ENCODE peak calls at places on chromosomes 11 and 22, in nine cellular contexts. Y, G, N, R, A, K, V, S and J are unnamed samples.

GRCh38 chr11:28117712-28118111 is 9.5 kb downstream of the METTL15 start:
- DNase-seq in Y (peak; percentile 11), G (no peak), N (no peak), R (peak; percentile 3), A (no peak), K (no peak), V (no peak), S (no peak), J (no peak)

GRCh38 chr22:26672590-26673468 is 15.4 kb downstream of the MIAT start:
- DNase-seq in Y (peak; percentile 96), G (peak; percentile 94), N (peak; percentile 96), R (peak; percentile 90), A (peak; percentile 94), K (peak; percentile 88), V (peak; percentile 97), S (peak; percentile 88), J (peak; percentile 90)

GRCh38 chr11:8081591-8082021 is 595 bp downstream of the TUB start:
- DNase-seq in Y (peak; percentile 69), G (peak; percentile 50), N (peak; percentile 29), R (no peak), A (no peak), K (no peak), V (peak; percentile 19), S (no peak), J (no peak)

GRCh38 chr11:130813638-130814037 is 102.6 kb downstream of the SNX19 start:
- DNase-seq in Y (no peak), G (no peak), N (no peak), R (no peak), A (no peak), K (no peak), V (no peak), S (no peak), J (no peak)

GRCh38 chr22:44260216-44261035 is 52.3 kb downstream of the SHISAL1 start:
- DNase-seq in Y (no peak), G (peak; percentile 8), N (no peak), R (no peak), A (no peak), K (no peak), V (no peak), S (peak; percentile 3), J (no peak)

GRCh38 chr11:116736763-116737162 is 36.0 kb downstream of the BUD13 start:
- DNase-seq in Y (peak; percentile 13), G (no peak), N (no peak), R (no peak), A (no peak), K (no peak), V (peak; percentile 37), S (no peak), J (no peak)

GRCh38 chr11:59426361-59427067 is at the start of gene OR5A2:
- DNase-seq in Y (no peak), G (no peak), N (no peak), R (no peak), A (no peak), K (no peak), V (no peak), S (no peak), J (no peak)

GRCh38 chr22:23187201-23187600 is 6.9 kb downstream of the BCR start:
- DNase-seq in Y (no peak), G (no peak), N (peak; percentile 47), R (no peak), A (no peak), K (no peak), V (no peak), S (no peak), J (no peak)

GRCh38 chr11:126225266-126225665 is 13.7 kb downstream of the FAM118B start:
- DNase-seq in Y (peak; percentile 50), G (no peak), N (no peak), R (no peak), A (no peak), K (no peak), V (no peak), S (no peak), J (no peak)

GRCh38 chr11:7031346-7031957 is 11.2 kb downstream of the NLRP14 start:
- DNase-seq in Y (no peak), G (no peak), N (no peak), R (no peak), A (no peak), K (no peak), V (no peak), S (no peak), J (no peak)

GRCh38 chr11:72781313-72782080 is 12.3 kb downstream of the STARD10 start:
- DNase-seq in Y (peak; percentile 34), G (no peak), N (peak; percentile 9), R (no peak), A (peak; percentile 69), K (peak; percentile 31), V (peak; percentile 29), S (peak; percentile 52), J (peak; percentile 45)

GRCh38 chr11:13928566-13929251 is 33.8 kb upstream of the SPON1 start:
- DNase-seq in Y (peak; percentile 68), G (no peak), N (peak; percentile 90), R (peak; percentile 51), A (no peak), K (no peak), V (peak; percentile 82), S (no peak), J (no peak)

GRCh38 chr22:43473441-43473840 is 61.6 kb downstream of the MPPED1 start:
- DNase-seq in Y (no peak), G (no peak), N (no peak), R (no peak), A (no peak), K (no peak), V (no peak), S (no peak), J (no peak)

GRCh38 chr22:17915188-17915587 is 109.2 kb downstream of the MICAL3 start:
- DNase-seq in Y (no peak), G (no peak), N (no peak), R (no peak), A (no peak), K (no peak), V (no peak), S (no peak), J (no peak)

GRCh38 chr11:69877235-69877634 is 58.0 kb upstream of the FGF3 start:
- DNase-seq in Y (no peak), G (peak; percentile 5), N (no peak), R (no peak), A (no peak), K (no peak), V (no peak), S (peak; percentile 2), J (no peak)

GRCh38 chr11:96145163-96145585 is 197.8 kb downstream of the MAML2 start:
- DNase-seq in Y (peak; percentile 65), G (no peak), N (no peak), R (peak; percentile 28), A (no peak), K (peak; percentile 80), V (peak; percentile 68), S (no peak), J (no peak)

GRCh38 chr22:27489265-27489675 is 312.3 kb downstream of the MN1 start:
- DNase-seq in Y (peak; percentile 81), G (no peak), N (peak; percentile 44), R (no peak), A (no peak), K (no peak), V (peak; percentile 37), S (peak; percentile 91), J (no peak)

GRCh38 chr22:36913431-36914382 is at the start of gene CSF2RB:
- DNase-seq in Y (no peak), G (no peak), N (peak; percentile 32), R (no peak), A (no peak), K (no peak), V (no peak), S (no peak), J (no peak)

GRCh38 chr22:47369431-47370015 is 607.1 kb downstream of the TBC1D22A start:
- DNase-seq in Y (no peak), G (peak; percentile 3), N (no peak), R (no peak), A (no peak), K (no peak), V (no peak), S (peak; percentile 2), J (no peak)

GRCh38 chr22:47367993-47368945 is 605.8 kb downstream of the TBC1D22A start:
- DNase-seq in Y (no peak), G (no peak), N (no peak), R (no peak), A (no peak), K (no peak), V (no peak), S (peak; percentile 3), J (no peak)

GRCh38 chr22:47369020-47369419 is 606.6 kb downstream of the TBC1D22A start:
- DNase-seq in Y (no peak), G (peak; percentile 4), N (no peak), R (no peak), A (no peak), K (no peak), V (no peak), S (peak; percentile 1), J (no peak)

GRCh38 chr22:47367107-47367690 is 604.7 kb downstream of the TBC1D22A start:
- DNase-seq in Y (no peak), G (no peak), N (no peak), R (no peak), A (no peak), K (no peak), V (no peak), S (no peak), J (no peak)

GRCh38 chr22:47366026-47366767 is 603.7 kb downstream of the TBC1D22A start:
- DNase-seq in Y (no peak), G (no peak), N (no peak), R (no peak), A (no peak), K (no peak), V (no peak), S (no peak), J (no peak)
- H3K9me3 ChIP-seq in Y (no peaks in the 10 kb centered on the region), G (no peaks in the 10 kb centered on the region), N (peaks cover 2% of the 10 kb centered on the region), R (peaks cover 46% of the 10 kb centered on the region), A (no peaks in the 10 kb centered on the region), K (no peaks in the 10 kb centered on the region), V (peaks cover 3% of the 10 kb centered on the region), S (no peaks in the 10 kb centered on the region), J (no peaks in the 10 kb centered on the region)

DNA sequence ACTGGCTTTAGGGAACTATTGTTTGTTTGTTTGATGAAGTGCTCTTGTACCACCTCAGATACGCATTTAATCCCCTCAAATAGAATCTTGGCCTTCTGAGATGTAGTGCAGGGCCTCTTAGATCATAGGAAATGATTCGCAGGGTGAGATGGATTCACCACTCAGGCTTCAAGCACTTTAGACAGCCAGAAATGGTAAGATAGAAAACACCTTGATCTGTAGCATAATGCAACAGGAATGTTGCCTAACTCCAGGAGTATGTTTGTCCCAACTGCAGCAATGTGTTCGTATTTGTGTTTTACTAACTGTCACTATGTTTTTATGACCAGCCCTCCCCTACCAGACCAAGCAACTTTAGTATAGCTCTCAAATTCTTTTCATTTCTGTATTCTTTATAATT is 761.1 kb downstream of the NELL1 start:
- DNase-seq in Y (no peak), G (no peak), N (no peak), R (no peak), A (no peak), K (no peak), V (no peak), S (no peak), J (no peak)
- H3K9me3 ChIP-seq in Y (peaks cover 3% of the 10 kb centered on the region), G (no peaks in the 10 kb centered on the region), N (no peaks in the 10 kb centered on the region), R (no peaks in the 10 kb centered on the region), A (no peaks in the 10 kb centered on the region), K (no peaks in the 10 kb centered on the region), V (peaks cover 5% of the 10 kb centered on the region), S (no peaks in the 10 kb centered on the region), J (no peaks in the 10 kb centered on the region)

GRCh38 chr11:127711748-127712147 is 711.2 kb upstream of the KIRREL3 start:
- DNase-seq in Y (no peak), G (no peak), N (no peak), R (no peak), A (no peak), K (no peak), V (no peak), S (no peak), J (no peak)
- H3K9me3 ChIP-seq in Y (no peaks in the 10 kb centered on the region), G (no peaks in the 10 kb centered on the region), N (no peaks in the 10 kb centered on the region), R (no peaks in the 10 kb centered on the region), A (no peaks in the 10 kb centered on the region), K (no peaks in the 10 kb centered on the region), V (no peaks in the 10 kb centered on the region), S (no peaks in the 10 kb centered on the region), J (no peaks in the 10 kb centered on the region)

GRCh38 chr11:3356858-3357257 is 22.1 kb downstream of the ZNF195 start:
- DNase-seq in Y (no peak), G (no peak), N (no peak), R (no peak), A (no peak), K (no peak), V (no peak), S (no peak), J (no peak)
- H3K9me3 ChIP-seq in Y (peaks cover 23% of the 10 kb centered on the region), G (peaks cover 25% of the 10 kb centered on the region), N (peaks cover 7% of the 10 kb centered on the region), R (peaks cover 66% of the 10 kb centered on the region), A (peaks cover 55% of the 10 kb centered on the region), K (no peaks in the 10 kb centered on the region), V (peaks cover 99% of the 10 kb centered on the region), S (no peaks in the 10 kb centered on the region), J (no peaks in the 10 kb centered on the region)